ENCODE peak calls at places on chromosome 3, in four cellular contexts. C is NCI-H1092 treated with DMSO at 0.1 percent for 48 hours, L is fibroblast of the aortic adventitia, P is renal cortical epithelial cell. T is an unnamed sample.

GRCh38 chr3:59797533-59797932 is 747.7 kb upstream of the CFAP20DC start:
- DNase-seq in C (no peak), P (no peak), L (no peak), T (no peak)

GRCh38 chr3:79202471-79203143 is 565.2 kb downstream of the ROBO1 start:
- DNase-seq in L (no peak), P (no peak), C (no peak), T (no peak)

GRCh38 chr3:16290007-16290826 is 25.2 kb downstream of the OXNAD1 start:
- DNase-seq in L (peak; percentile 78), P (peak; percentile 48), C (peak; percentile 32), T (peak; percentile 49)

GRCh38 chr3:155202626-155203025 is 90.9 kb downstream of the STRIT1 start:
- DNase-seq in L (peak; percentile 50), C (no peak), P (no peak), T (no peak)

GRCh38 chr3:122961146-122961545 is 66.4 kb downstream of the SEMA5B start:
- DNase-seq in L (peak; percentile 69), C (no peak), P (no peak), T (no peak)

GRCh38 chr3:159832024-159832423 is 156.6 kb upstream of the IL12A start:
- DNase-seq in P (no peak), L (no peak), C (no peak), T (no peak)

GRCh38 chr3:58417075-58417474 is 16.6 kb downstream of the PDHB start:
- DNase-seq in L (no peak), C (no peak), P (no peak), T (no peak)

GRCh38 chr3:133293397-133294107 is 106.3 kb upstream of the BFSP2 start:
- DNase-seq in C (peak; percentile 56), P (no peak), L (no peak), T (no peak)

GRCh38 chr3:149085828-149086231 is 503 bp downstream of the HLTF start:
- DNase-seq in P (peak; percentile 42), C (peak; percentile 59), L (peak; percentile 40), T (peak; percentile 36)

GRCh38 chr3:171347017-171347979 is 112.9 kb downstream of the TNIK start:
- DNase-seq in L (peak; percentile 68), C (no peak), P (peak; percentile 67), T (peak; percentile 47)

GRCh38 chr3:143970773-143971366 is 753 bp upstream of the DIPK2A start:
- DNase-seq in C (peak; percentile 52), L (no peak), P (peak; percentile 17), T (no peak)

GRCh38 chr3:109373933-109374332 is 36.6 kb upstream of the DPPA4 start:
- DNase-seq in L (no peak), P (no peak), C (no peak), T (no peak)

GRCh38 chr3:40323946-40324345 is 14.4 kb downstream of the EIF1B start:
- DNase-seq in P (no peak), C (no peak), L (no peak), T (no peak)

GRCh38 chr3:45041666-45042065 is 15.6 kb downstream of the CLEC3B start:
- DNase-seq in L (no peak), C (no peak), P (peak; percentile 33), T (peak; percentile 25)

GRCh38 chr3:158295771-158296170 is 185.9 kb downstream of the RSRC1 start:
- DNase-seq in C (no peak), L (no peak), P (no peak), T (no peak)

GRCh38 chr3:147449669-147450068 is 40.5 kb downstream of the ZIC1 start:
- DNase-seq in P (no peak), L (no peak), C (no peak), T (no peak)

GRCh38 chr3:14210843-14211594 is 32.4 kb downstream of the LSM3 start:
- DNase-seq in C (no peak), L (peak; percentile 89), P (peak; percentile 95), T (peak; percentile 90)

GRCh38 chr3:128424508-128425069 is 42.1 kb downstream of the DNAJB8 start:
- DNase-seq in L (no peak), C (no peak), P (peak; percentile 22), T (no peak)

GRCh38 chr3:53250881-53251605 is 4.8 kb downstream of the TKT start:
- DNase-seq in P (no peak), C (no peak), L (no peak), T (no peak)

GRCh38 chr3:31106912-31107311 is 212.5 kb upstream of the GADL1 start:
- DNase-seq in L (peak; percentile 40), P (no peak), C (no peak), T (no peak)

GRCh38 chr3:70855139-70855538 is 542.7 kb upstream of the MDFIC2 start:
- DNase-seq in P (no peak), L (peak; percentile 39), C (no peak), T (no peak)

GRCh38 chr3:27134165-27134796 is 234.9 kb downstream of the NEK10 start:
- DNase-seq in C (peak; percentile 35), L (peak; percentile 79), P (peak; percentile 65), T (peak; percentile 66)

GRCh38 chr3:57805674-57806073 is 49.6 kb downstream of the SLMAP start:
- DNase-seq in C (no peak), P (peak; percentile 95), L (peak; percentile 73), T (peak; percentile 94)

GRCh38 chr3:128312271-128312670 is 154.4 kb downstream of the DNAJB8 start:
- DNase-seq in C (no peak), P (no peak), L (no peak), T (no peak)

GRCh38 chr3:184155644-184156521 is 706 bp downstream of the DVL3 start:
- DNase-seq in C (peak; percentile 29), L (no peak), P (no peak), T (peak; percentile 38)

GRCh38 chr3:189995129-189995528 is 125.6 kb downstream of the P3H2 start:
- DNase-seq in P (no peak), C (no peak), L (no peak), T (no peak)